ENCODE peak calls at places on chromosome 14, in six cellular contexts. One of them, this sample, is unnamed.

GRCh38 chr14:58805057-58805456 is 167.3 kb downstream of the DACT1 start:
- DNase-seq in mesothelial cell of epicardium: no peak
- DNase-seq in mammary epithelial cell: no peak
- DNase-seq in fibroblast of pulmonary artery: peak
- DNase-seq in GM23338: no peak
- DNase-seq in GM12865: no peak
- DNase-seq in this sample: no peak

GRCh38 chr14:76551906-76552305 is 176.0 kb downstream of the ESRRB start:
- DNase-seq in GM12865: peak
- DNase-seq in mesothelial cell of epicardium: no peak
- DNase-seq in fibroblast of pulmonary artery: no peak
- DNase-seq in mammary epithelial cell: peak
- DNase-seq in GM23338: peak
- DNase-seq in this sample: no peak

GRCh38 chr14:105102893-105103292 is 37.7 kb upstream of the GPR132 start:
- DNase-seq in mammary epithelial cell: no peak
- DNase-seq in mesothelial cell of epicardium: no peak
- DNase-seq in GM23338: no peak
- DNase-seq in GM12865: peak
- DNase-seq in fibroblast of pulmonary artery: no peak
- DNase-seq in this sample: peak

GRCh38 chr14:73261520-73262426 is 24.5 kb downstream of the PAPLN start:
- DNase-seq in GM23338: no peak
- DNase-seq in mesothelial cell of epicardium: no peak
- DNase-seq in GM12865: no peak
- DNase-seq in mammary epithelial cell: no peak
- DNase-seq in fibroblast of pulmonary artery: no peak
- DNase-seq in this sample: no peak

GRCh38 chr14:22600027-22600426 is 1.9 kb downstream of the ABHD4 start:
- DNase-seq in GM12865: no peak
- DNase-seq in fibroblast of pulmonary artery: no peak
- DNase-seq in mammary epithelial cell: no peak
- DNase-seq in GM23338: no peak
- DNase-seq in mesothelial cell of epicardium: no peak
- DNase-seq in this sample: no peak

GRCh38 chr14:100885196-100886030 is 18.1 kb downstream of the RTL1 start:
- DNase-seq in mammary epithelial cell: no peak
- DNase-seq in GM12865: no peak
- DNase-seq in GM23338: no peak
- DNase-seq in fibroblast of pulmonary artery: no peak
- DNase-seq in mesothelial cell of epicardium: no peak
- DNase-seq in this sample: no peak

GRCh38 chr14:51283402-51283825 is 43.4 kb downstream of the TMX1 start:
- DNase-seq in GM12865: peak
- DNase-seq in fibroblast of pulmonary artery: peak
- DNase-seq in mesothelial cell of epicardium: no peak
- DNase-seq in GM23338: peak
- DNase-seq in mammary epithelial cell: peak
- DNase-seq in this sample: no peak

GRCh38 chr14:76309572-76310551 is 66.1 kb upstream of the ESRRB start:
- DNase-seq in mesothelial cell of epicardium: no peak
- DNase-seq in mammary epithelial cell: no peak
- DNase-seq in GM12865: no peak
- DNase-seq in GM23338: peak
- DNase-seq in fibroblast of pulmonary artery: no peak
- DNase-seq in this sample: peak

GRCh38 chr14:83425138-83425537 is 1891.5 kb upstream of the SEL1L start:
- DNase-seq in mesothelial cell of epicardium: no peak
- DNase-seq in mammary epithelial cell: peak
- DNase-seq in GM12865: no peak
- DNase-seq in GM23338: no peak
- DNase-seq in fibroblast of pulmonary artery: peak
- DNase-seq in this sample: no peak

GRCh38 chr14:66066991-66067788 is 419.0 kb upstream of the CCDC196 start:
- DNase-seq in mesothelial cell of epicardium: no peak
- DNase-seq in GM23338: no peak
- DNase-seq in GM12865: no peak
- DNase-seq in mammary epithelial cell: no peak
- DNase-seq in fibroblast of pulmonary artery: peak
- DNase-seq in this sample: no peak

GRCh38 chr14:48747683-48748082 is 838.5 kb downstream of the RPS29 start:
- DNase-seq in GM23338: no peak
- DNase-seq in mammary epithelial cell: no peak
- DNase-seq in GM12865: no peak
- DNase-seq in fibroblast of pulmonary artery: no peak
- DNase-seq in mesothelial cell of epicardium: no peak
- DNase-seq in this sample: no peak

GRCh38 chr14:98187302-98187701 is 1084.7 kb downstream of the BCL11B start:
- DNase-seq in fibroblast of pulmonary artery: no peak
- DNase-seq in mesothelial cell of epicardium: no peak
- DNase-seq in mammary epithelial cell: no peak
- DNase-seq in GM23338: no peak
- DNase-seq in GM12865: no peak
- DNase-seq in this sample: no peak

GRCh38 chr14:98743536-98743935 is 528.5 kb downstream of the BCL11B start:
- DNase-seq in GM12865: no peak
- DNase-seq in fibroblast of pulmonary artery: no peak
- DNase-seq in GM23338: no peak
- DNase-seq in mesothelial cell of epicardium: no peak
- DNase-seq in mammary epithelial cell: no peak
- DNase-seq in this sample: peak

GRCh38 chr14:58789756-58790155 is 152.0 kb downstream of the DACT1 start:
- DNase-seq in fibroblast of pulmonary artery: no peak
- DNase-seq in mammary epithelial cell: no peak
- DNase-seq in GM23338: no peak
- DNase-seq in GM12865: no peak
- DNase-seq in mesothelial cell of epicardium: no peak
- DNase-seq in this sample: no peak

GRCh38 chr14:60861545-60862147 is 119.2 kb downstream of the TRMT5 start:
- DNase-seq in GM23338: no peak
- DNase-seq in mesothelial cell of epicardium: no peak
- DNase-seq in fibroblast of pulmonary artery: no peak
- DNase-seq in GM12865: no peak
- DNase-seq in mammary epithelial cell: no peak
- DNase-seq in this sample: no peak

GRCh38 chr14:98949506-98950135 is 322.4 kb downstream of the BCL11B start:
- DNase-seq in fibroblast of pulmonary artery: no peak
- DNase-seq in GM23338: no peak
- DNase-seq in mesothelial cell of epicardium: no peak
- DNase-seq in mammary epithelial cell: no peak
- DNase-seq in GM12865: no peak
- DNase-seq in this sample: no peak

DNA sequence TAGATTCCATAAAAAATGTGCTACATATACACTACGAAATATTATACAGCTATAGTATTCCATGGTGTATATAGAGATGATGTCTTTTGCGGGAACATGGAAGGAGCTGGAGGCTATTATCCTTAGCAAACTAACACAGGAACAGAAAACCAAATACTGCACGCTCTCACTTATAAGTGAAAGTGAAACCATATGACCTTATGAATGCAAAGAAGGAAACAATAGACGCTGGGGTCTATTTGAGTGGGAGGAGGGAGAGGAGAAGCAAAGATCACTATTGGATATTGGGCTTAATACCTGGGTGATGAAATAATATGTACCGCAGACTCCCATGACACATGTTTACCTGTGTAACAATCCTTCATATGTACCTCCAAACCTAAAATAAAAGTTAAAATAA is 142.7 kb downstream of the LRFN5 start:
- DNase-seq in GM23338: no peak
- DNase-seq in mammary epithelial cell: no peak
- DNase-seq in fibroblast of pulmonary artery: peak
- DNase-seq in GM12865: no peak
- DNase-seq in mesothelial cell of epicardium: no peak
- DNase-seq in this sample: no peak
- TF ChIP-seq CTCF in GM23338: no peak
- TF ChIP-seq CTCF in mammary epithelial cell: no peak
- TF ChIP-seq CTCF in fibroblast of pulmonary artery: no peak
- TF ChIP-seq CTCF in GM12865: no peak
- TF ChIP-seq CTCF in mesothelial cell of epicardium: no peak
- TF ChIP-seq CTCF in this sample: no peak

GRCh38 chr14:71833476-71833875 is 98.8 kb upstream of the RGS6 start:
- DNase-seq in mesothelial cell of epicardium: no peak
- DNase-seq in fibroblast of pulmonary artery: no peak
- DNase-seq in GM23338: no peak
- DNase-seq in mammary epithelial cell: peak
- DNase-seq in GM12865: no peak
- DNase-seq in this sample: no peak
- TF ChIP-seq CTCF in mesothelial cell of epicardium: no peak
- TF ChIP-seq CTCF in fibroblast of pulmonary artery: no peak
- TF ChIP-seq CTCF in GM23338: no peak
- TF ChIP-seq CTCF in mammary epithelial cell: no peak
- TF ChIP-seq CTCF in GM12865: no peak
- TF ChIP-seq CTCF in this sample: no peak

GRCh38 chr14:106163316-106163715 is 636.9 kb downstream of the TMEM121 start:
- DNase-seq in GM23338: no peak
- DNase-seq in mesothelial cell of epicardium: no peak
- DNase-seq in fibroblast of pulmonary artery: no peak
- DNase-seq in GM12865: no peak
- DNase-seq in mammary epithelial cell: no peak
- DNase-seq in this sample: no peak
- TF ChIP-seq CTCF in GM23338: no peak
- TF ChIP-seq CTCF in mesothelial cell of epicardium: no peak
- TF ChIP-seq CTCF in fibroblast of pulmonary artery: no peak
- TF ChIP-seq CTCF in GM12865: no peak
- TF ChIP-seq CTCF in mammary epithelial cell: no peak
- TF ChIP-seq CTCF in this sample: no peak

DNA sequence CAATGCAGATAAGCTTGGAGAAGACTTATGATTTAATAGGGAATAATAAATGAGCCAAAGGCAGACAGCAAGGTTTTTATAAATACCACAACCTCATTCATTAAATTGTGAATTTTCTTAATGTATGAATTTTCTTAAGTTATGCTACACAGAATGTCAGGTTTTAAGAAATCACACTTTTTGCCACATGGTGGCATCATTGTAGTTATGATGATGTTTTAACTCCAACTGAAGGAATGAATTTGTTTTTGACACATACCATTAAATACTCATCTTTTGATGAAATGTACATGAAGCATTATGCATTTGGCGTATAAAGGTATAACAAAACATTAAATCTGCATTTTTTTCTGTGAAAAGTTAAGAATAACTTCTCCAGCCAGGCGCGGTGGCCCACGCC is 524.1 kb upstream of the FBXO33 start:
- DNase-seq in GM23338: peak
- DNase-seq in mammary epithelial cell: no peak
- DNase-seq in fibroblast of pulmonary artery: no peak
- DNase-seq in mesothelial cell of epicardium: no peak
- DNase-seq in GM12865: peak
- DNase-seq in this sample: no peak
- TF ChIP-seq CTCF in GM23338: no peak
- TF ChIP-seq CTCF in mammary epithelial cell: no peak
- TF ChIP-seq CTCF in fibroblast of pulmonary artery: no peak
- TF ChIP-seq CTCF in mesothelial cell of epicardium: no peak
- TF ChIP-seq CTCF in GM12865: peak
- TF ChIP-seq CTCF in this sample: no peak

GRCh38 chr14:67335781-67336180 is 23.8 kb downstream of the ATP6V1D start:
- DNase-seq in GM12865: peak
- DNase-seq in mammary epithelial cell: no peak
- DNase-seq in GM23338: peak
- DNase-seq in fibroblast of pulmonary artery: peak
- DNase-seq in mesothelial cell of epicardium: no peak
- DNase-seq in this sample: no peak
- TF ChIP-seq CTCF in GM12865: peak
- TF ChIP-seq CTCF in mammary epithelial cell: peak
- TF ChIP-seq CTCF in GM23338: peak
- TF ChIP-seq CTCF in fibroblast of pulmonary artery: peak
- TF ChIP-seq CTCF in mesothelial cell of epicardium: peak
- TF ChIP-seq CTCF in this sample: peak

GRCh38 chr14:96027356-96028335 is 11.5 kb upstream of the C14orf132 start:
- DNase-seq in GM23338: no peak
- DNase-seq in GM12865: no peak
- DNase-seq in mesothelial cell of epicardium: no peak
- DNase-seq in fibroblast of pulmonary artery: no peak
- DNase-seq in mammary epithelial cell: no peak
- DNase-seq in this sample: no peak

GRCh38 chr14:96031691-96032090 is 7.5 kb upstream of the C14orf132 start:
- DNase-seq in GM23338: no peak
- DNase-seq in GM12865: no peak
- DNase-seq in mesothelial cell of epicardium: no peak
- DNase-seq in fibroblast of pulmonary artery: no peak
- DNase-seq in mammary epithelial cell: no peak
- DNase-seq in this sample: no peak

GRCh38 chr14:96029089-96029650 is 10.0 kb upstream of the C14orf132 start:
- DNase-seq in GM12865: no peak
- DNase-seq in mammary epithelial cell: no peak
- DNase-seq in GM23338: no peak
- DNase-seq in fibroblast of pulmonary artery: no peak
- DNase-seq in mesothelial cell of epicardium: no peak
- DNase-seq in this sample: no peak

GRCh38 chr14:96030136-96030760 is 8.9 kb upstream of the C14orf132 start:
- DNase-seq in GM23338: no peak
- DNase-seq in fibroblast of pulmonary artery: no peak
- DNase-seq in GM12865: no peak
- DNase-seq in mammary epithelial cell: no peak
- DNase-seq in mesothelial cell of epicardium: no peak
- DNase-seq in this sample: no peak
- TF ChIP-seq CTCF in GM23338: no peak
- TF ChIP-seq CTCF in fibroblast of pulmonary artery: no peak
- TF ChIP-seq CTCF in GM12865: no peak
- TF ChIP-seq CTCF in mammary epithelial cell: no peak
- TF ChIP-seq CTCF in mesothelial cell of epicardium: no peak
- TF ChIP-seq CTCF in this sample: no peak

DNA sequence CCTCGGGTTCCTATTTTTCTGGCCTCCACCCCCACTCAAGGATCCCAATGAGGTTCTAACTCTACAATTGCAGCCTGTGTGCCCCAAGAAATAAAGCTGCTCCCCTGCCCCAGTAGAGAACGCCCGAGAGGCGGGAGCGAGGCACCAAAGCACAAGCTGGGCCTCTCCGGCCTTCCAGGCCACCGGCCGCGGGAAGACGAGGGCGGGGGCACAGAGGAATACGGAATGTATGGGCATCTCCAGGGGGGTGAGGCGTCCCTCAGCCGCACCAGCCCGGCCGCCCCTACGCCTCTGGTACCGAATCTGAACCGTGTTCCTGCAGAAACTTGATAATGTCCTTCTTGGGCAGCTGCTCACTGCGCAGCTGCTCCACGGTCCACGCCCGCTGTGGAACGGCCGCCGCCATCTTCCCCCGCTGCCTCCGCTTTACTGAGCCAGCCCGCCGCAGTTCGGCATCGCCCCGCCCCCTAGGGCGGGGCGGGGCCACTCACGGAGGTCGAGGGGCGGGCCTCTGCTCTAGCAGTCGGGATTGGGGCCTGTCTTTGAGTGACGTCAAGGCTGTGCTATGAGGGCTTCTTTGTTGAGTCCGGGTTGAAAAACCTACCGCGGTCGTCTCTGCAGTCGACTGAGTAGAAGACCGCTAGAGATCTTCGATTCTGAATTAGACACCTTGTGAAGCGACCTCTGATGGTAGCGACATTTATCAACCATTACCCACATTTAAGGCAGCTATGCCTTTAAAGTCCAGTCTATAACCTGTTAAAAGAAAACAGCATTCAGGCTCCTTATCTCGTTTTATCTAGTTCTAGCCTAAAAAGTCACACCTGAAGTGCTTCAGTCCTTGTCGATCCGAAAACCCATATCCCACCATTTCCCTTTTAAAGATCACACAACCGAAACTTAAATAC is at the start of gene FKBP3:
- DNase-seq in mammary epithelial cell: peak
- DNase-seq in GM12865: peak
- DNase-seq in fibroblast of pulmonary artery: peak
- DNase-seq in mesothelial cell of epicardium: peak
- DNase-seq in GM23338: peak
- DNase-seq in this sample: peak
- TF ChIP-seq CTCF in mammary epithelial cell: no peak
- TF ChIP-seq CTCF in GM12865: no peak
- TF ChIP-seq CTCF in fibroblast of pulmonary artery: peak
- TF ChIP-seq CTCF in mesothelial cell of epicardium: no peak
- TF ChIP-seq CTCF in GM23338: peak
- TF ChIP-seq CTCF in this sample: peak